ENCODE peak calls at places on chromosomes 4 and X, in six cellular contexts. R, J, H, X, Z and S are unnamed samples.
A peak's percentile ranks its signal among the peaks of the same experiment; 100 is the strongest.

GRCh38 chr4:176259330-176260090 is 9.5 kb downstream of the ASB5 start:
- DNase-seq in R (no peak), J (no peak), H (peak; percentile 85), X (no peak), Z (no peak), S (peak; percentile 8)

GRCh38 chr4:109645874-109646591 is 57.2 kb downstream of the CASP6 start:
- DNase-seq in R (no peak), J (peak; percentile 78), H (no peak), X (no peak), Z (no peak), S (no peak)

GRCh38 chr4:24473309-24473721 is 111.0 kb downstream of the DHX15 start:
- DNase-seq in R (no peak), J (peak; percentile 24), H (peak; percentile 48), X (no peak), Z (no peak), S (no peak)

GRCh38 chr4:152369903-152370296 is 166.0 kb downstream of the FBXW7 start:
- DNase-seq in R (no peak), J (no peak), H (peak; percentile 60), X (no peak), Z (no peak), S (no peak)

GRCh38 chr4:126758493-126758892 is 874.3 kb upstream of the INTU start:
- DNase-seq in R (no peak), J (no peak), H (no peak), X (no peak), Z (no peak), S (no peak)

GRCh38 chr4:140603286-140603685 is 34.5 kb upstream of the UCP1 start:
- DNase-seq in R (no peak), J (no peak), H (no peak), X (no peak), Z (no peak), S (peak; percentile 9)

GRCh38 chrX:37332987-37333658 is 16.0 kb upstream of the PRRG1 start:
- DNase-seq in R (no peak), J (no peak), H (peak; percentile 45), X (no peak), Z (no peak), S (no peak)

GRCh38 chrX:124239911-124240310 is 92.5 kb upstream of the TEX13D start:
- DNase-seq in R (no peak), J (no peak), H (no peak), X (no peak), Z (no peak), S (no peak)

GRCh38 chr4:151644625-151645024 is 116.2 kb downstream of the GATB start:
- DNase-seq in R (no peak), J (peak; percentile 36), H (no peak), X (peak; percentile 5), Z (no peak), S (no peak)

GRCh38 chr4:70158576-70158975 is 4.5 kb downstream of the PRR27 start:
- DNase-seq in R (no peak), J (no peak), H (no peak), X (peak; percentile 37), Z (no peak), S (no peak)

GRCh38 chrX:13250831-13251612 is 68.8 kb downstream of the ATXN3L start:
- DNase-seq in R (no peak), J (no peak), H (peak; percentile 96), X (no peak), Z (no peak), S (no peak)

GRCh38 chr4:3037957-3038451 is 36.3 kb downstream of the HTT-AS start:
- DNase-seq in R (no peak), J (no peak), H (no peak), X (no peak), Z (no peak), S (no peak)

GRCh38 chr4:167177925-167178324 is 56.4 kb downstream of the SPOCK3 start:
- DNase-seq in R (no peak), J (no peak), H (peak; percentile 6), X (no peak), Z (no peak), S (no peak)
- H3K9me3 ChIP-seq in R (peaks cover 4% of the 10 kb centered on the region), J (no peaks in the 10 kb centered on the region), H (no peaks in the 10 kb centered on the region), X (no peaks in the 10 kb centered on the region), Z (no peaks in the 10 kb centered on the region), S (no peaks in the 10 kb centered on the region)

GRCh38 chrX:143082537-143082936 is 56.8 kb downstream of the SPANXN4 start:
- DNase-seq in R (no peak), J (no peak), H (no peak), X (no peak), Z (no peak), S (no peak)
- H3K9me3 ChIP-seq in R (no peaks in the 10 kb centered on the region), J (no peaks in the 10 kb centered on the region), H (peaks cover 10% of the 10 kb centered on the region), X (no peaks in the 10 kb centered on the region), Z (peaks cover 5% of the 10 kb centered on the region), S (no peaks in the 10 kb centered on the region)

GRCh38 chr4:174910271-174910670 is 7.9 kb upstream of the ADAM29 start:
- DNase-seq in R (no peak), J (no peak), H (no peak), X (no peak), Z (no peak), S (no peak)

GRCh38 chr4:174912919-174913543 is 5.1 kb upstream of the ADAM29 start:
- DNase-seq in R (no peak), J (no peak), H (no peak), X (no peak), Z (no peak), S (no peak)

DNA sequence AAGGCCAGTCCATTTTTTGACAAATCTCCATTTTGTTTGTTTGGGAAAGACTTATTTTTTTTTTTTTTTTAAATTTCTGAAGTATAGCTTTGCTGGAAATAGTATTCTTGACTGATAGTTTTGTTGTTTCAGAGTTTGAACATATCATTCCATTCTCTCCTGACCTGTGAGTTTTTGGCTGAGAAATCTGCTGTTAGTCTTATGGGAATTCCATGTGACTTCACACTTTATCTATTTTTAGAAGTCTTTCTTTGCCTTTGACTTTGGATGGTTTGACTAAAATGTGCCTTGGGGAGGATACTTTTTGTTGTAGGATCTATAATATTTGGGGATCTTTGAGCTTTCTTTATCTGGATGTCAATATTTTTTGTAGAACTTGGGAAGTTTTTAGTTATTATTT is 10.7 kb upstream of the ADAM29 start:
- DNase-seq in R (no peak), J (no peak), H (no peak), X (no peak), Z (no peak), S (no peak)
- H3K9me3 ChIP-seq in R (peaks cover 3% of the 10 kb centered on the region), J (no peaks in the 10 kb centered on the region), H (peaks cover 20% of the 10 kb centered on the region), X (no peaks in the 10 kb centered on the region), Z (peaks cover 40% of the 10 kb centered on the region), S (no peaks in the 10 kb centered on the region)

GRCh38 chr4:182267048-182267447 is 23.8 kb downstream of the TENM3 start:
- DNase-seq in R (no peak), J (no peak), H (no peak), X (no peak), Z (no peak), S (no peak)
- H3K9me3 ChIP-seq in R (no peaks in the 10 kb centered on the region), J (no peaks in the 10 kb centered on the region), H (no peaks in the 10 kb centered on the region), X (no peaks in the 10 kb centered on the region), Z (peaks cover 6% of the 10 kb centered on the region), S (no peaks in the 10 kb centered on the region)

GRCh38 chr4:41750624-41751324 is 2.2 kb upstream of the PHOX2B start:
- DNase-seq in R (no peak), J (no peak), H (no peak), X (no peak), Z (no peak), S (no peak)
- H3K9me3 ChIP-seq in R (no peaks in the 10 kb centered on the region), J (peaks cover 3% of the 10 kb centered on the region), H (no peaks in the 10 kb centered on the region), X (no peaks in the 10 kb centered on the region), Z (no peaks in the 10 kb centered on the region), S (no peaks in the 10 kb centered on the region)

GRCh38 chr4:106104276-106104675 is 209.0 kb downstream of the NPNT start:
- DNase-seq in R (no peak), J (no peak), H (no peak), X (no peak), Z (no peak), S (no peak)

GRCh38 chr4:106114284-106114683 is 201.7 kb downstream of the TBCK start:
- DNase-seq in R (no peak), J (no peak), H (no peak), X (peak; percentile 43), Z (no peak), S (no peak)

GRCh38 chr4:106105697-106106096 is 210.3 kb downstream of the TBCK start:
- DNase-seq in R (no peak), J (no peak), H (no peak), X (no peak), Z (no peak), S (no peak)

DNA sequence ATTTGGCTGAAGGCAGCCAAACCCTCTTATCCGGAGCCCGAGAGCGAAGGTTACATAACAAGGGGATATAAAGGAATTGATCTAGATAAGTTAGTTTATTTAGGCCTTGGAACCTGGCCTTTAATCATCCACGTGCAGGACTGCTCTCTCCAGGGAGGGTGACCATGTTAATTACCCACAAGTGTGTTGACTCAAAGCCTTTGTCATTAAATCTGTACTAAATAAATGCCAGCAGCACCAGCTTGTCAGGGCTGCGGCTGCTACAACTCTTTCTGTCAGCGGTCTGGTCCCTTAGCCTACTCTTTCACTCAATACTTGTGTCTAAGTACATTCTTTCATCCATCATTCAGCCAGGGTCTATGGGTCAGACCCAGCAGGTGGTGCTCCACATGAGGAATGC is 206.1 kb downstream of the TBCK start:
- DNase-seq in R (no peak), J (no peak), H (no peak), X (peak; percentile 3), Z (no peak), S (no peak)
- H3K9me3 ChIP-seq in R (peaks cover 38% of the 10 kb centered on the region), J (no peaks in the 10 kb centered on the region), H (peaks cover 31% of the 10 kb centered on the region), X (no peaks in the 10 kb centered on the region), Z (peaks cover 47% of the 10 kb centered on the region), S (no peaks in the 10 kb centered on the region)

DNA sequence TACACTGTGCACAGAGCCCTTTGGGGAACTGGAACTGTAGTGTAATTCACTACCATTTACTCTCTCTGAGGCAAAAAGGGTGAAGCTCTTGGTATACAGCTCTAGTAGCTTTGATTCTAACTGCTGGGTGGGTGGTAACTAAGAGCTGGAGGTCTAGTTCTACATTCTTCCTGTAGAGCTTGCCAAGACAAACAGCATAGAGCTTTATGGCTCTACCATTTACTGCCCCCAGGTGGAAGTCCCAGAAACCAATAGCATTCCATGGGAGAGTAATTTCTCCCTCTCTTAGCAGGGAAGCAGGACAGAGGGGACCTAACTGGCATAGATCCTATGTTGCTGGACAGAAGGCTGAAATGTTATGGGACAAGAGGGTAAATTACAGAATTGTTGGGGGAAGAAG is 26.7 kb downstream of the HDAC8 start:
- DNase-seq in R (no peak), J (no peak), H (no peak), X (peak; percentile 35), Z (no peak), S (no peak)
- H3K9me3 ChIP-seq in R (no peaks in the 10 kb centered on the region), J (no peaks in the 10 kb centered on the region), H (no peaks in the 10 kb centered on the region), X (no peaks in the 10 kb centered on the region), Z (no peaks in the 10 kb centered on the region), S (no peaks in the 10 kb centered on the region)

DNA sequence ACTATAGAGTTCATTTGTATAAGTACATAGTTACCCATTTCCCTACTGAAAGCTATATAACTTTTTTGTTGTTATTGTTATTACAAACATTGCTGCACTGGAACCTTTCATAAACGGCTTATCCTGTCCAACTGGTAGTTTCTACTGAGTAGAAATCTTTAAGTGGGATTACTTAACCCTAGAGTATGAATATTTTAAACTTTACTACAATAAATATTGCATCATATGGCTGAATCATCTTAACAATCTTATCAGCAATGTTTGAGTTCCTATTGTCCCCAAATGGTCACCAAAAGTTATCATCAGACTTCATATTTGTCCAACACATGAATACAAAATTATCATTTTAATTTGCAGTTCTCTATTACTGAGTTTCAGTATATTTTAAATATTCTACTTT is 40.5 kb downstream of the LCORL start:
- DNase-seq in R (no peak), J (no peak), H (peak; percentile 11), X (no peak), Z (no peak), S (no peak)
- H3K9me3 ChIP-seq in R (peaks cover 6% of the 10 kb centered on the region), J (peaks cover 14% of the 10 kb centered on the region), H (peaks cover 6% of the 10 kb centered on the region), X (no peaks in the 10 kb centered on the region), Z (peaks cover 18% of the 10 kb centered on the region), S (no peaks in the 10 kb centered on the region)